ENCODE peak calls at places on chromosomes 16 and 17, in six cellular contexts. Y is Peyer's patch, H is PC-3, C is substantia nigra, W is ascending aorta, V is mesenchymal stem cell. P is an unnamed sample.

GRCh38 chr16:25838724-25839186 is 147.0 kb downstream of the HS3ST4 start:
- DNase-seq in V (peak), C (no peak), H (peak), W (no peak), Y (no peak), P (no peak)

GRCh38 chr16:75943705-75944514 is 217.6 kb upstream of the CPHXL start:
- DNase-seq in H (no peak), Y (no peak), W (no peak), V (no peak), C (no peak), P (no peak)

GRCh38 chr17:80773243-80773991 is 218.2 kb upstream of the CHMP6 start:
- DNase-seq in W (no peak), Y (no peak), V (peak), C (peak), H (no peak), P (no peak)

GRCh38 chr17:32103476-32104113 is 38.7 kb upstream of the RHOT1 start:
- DNase-seq in Y (no peak), H (no peak), W (no peak), V (no peak), C (no peak), P (no peak)

GRCh38 chr17:1577657-1578428 is 15.3 kb upstream of the PITPNA start:
- DNase-seq in V (no peak), C (no peak), H (no peak), Y (no peak), W (no peak), P (no peak)

GRCh38 chr17:82408288-82408937 is 9.7 kb upstream of the HEXD start:
- DNase-seq in V (no peak), W (no peak), C (no peak), H (no peak), Y (no peak), P (no peak)

GRCh38 chr16:47492428-47493357 is 31.6 kb downstream of the PHKB start:
- DNase-seq in Y (peak), H (no peak), W (peak), C (peak), V (peak), P (peak)

GRCh38 chr16:78542419-78542818 is 443.0 kb downstream of the WWOX start:
- DNase-seq in Y (no peak), W (no peak), C (no peak), H (no peak), V (no peak), P (no peak)

GRCh38 chr17:19549746-19550623 is 16.3 kb downstream of the SLC47A1 start:
- DNase-seq in Y (no peak), C (no peak), H (no peak), W (no peak), V (no peak), P (no peak)

GRCh38 chr16:69925311-69925710 is 25.8 kb upstream of the CLEC18A start:
- DNase-seq in Y (no peak), W (no peak), C (no peak), H (no peak), V (no peak), P (no peak)

GRCh38 chr16:23807028-23807427 is 28.8 kb upstream of the PRKCB start:
- DNase-seq in C (no peak), H (no peak), W (no peak), V (no peak), Y (peak), P (no peak)

GRCh38 chr16:23557779-23558330 is 328 bp downstream of the UBFD1 start:
- DNase-seq in C (no peak), V (peak), Y (no peak), H (no peak), W (no peak), P (no peak)

GRCh38 chr17:50290074-50290702 is 15.9 kb downstream of the TMEM92 start:
- DNase-seq in Y (peak), C (no peak), V (peak), H (peak), W (peak), P (peak)

GRCh38 chr17:1810450-1811103 is 19.1 kb downstream of the SMYD4 start:
- DNase-seq in W (no peak), Y (no peak), C (no peak), V (no peak), H (no peak), P (no peak)

GRCh38 chr16:84686702-84687298 is 13.0 kb upstream of the USP10 start:
- DNase-seq in W (no peak), H (no peak), Y (no peak), C (no peak), V (no peak), P (no peak)

GRCh38 chr17:73962308-73962707 is 241.2 kb upstream of the RPL38 start:
- DNase-seq in W (no peak), C (no peak), V (no peak), Y (no peak), H (no peak), P (no peak)

GRCh38 chr17:42279776-42280630 is 3.8 kb upstream of the STAT5B start:
- DNase-seq in H (no peak), V (no peak), W (no peak), C (no peak), Y (no peak), P (no peak)

GRCh38 chr16:69064789-69065313 is 40.6 kb upstream of the HAS3 start:
- DNase-seq in H (no peak), W (no peak), C (no peak), V (no peak), Y (no peak), P (no peak)

GRCh38 chr17:2138318-2138717 is 83.4 kb downstream of the HIC1 start:
- DNase-seq in Y (peak), H (no peak), V (peak), W (no peak), C (no peak), P (no peak)

GRCh38 chr16:25575363-25575762 is 116.4 kb upstream of the HS3ST4 start:
- DNase-seq in V (no peak), H (no peak), Y (no peak), C (no peak), W (no peak), P (no peak)

GRCh38 chr16:718922-719321 is 2.0 kb upstream of the ANTKMT start:
- DNase-seq in W (no peak), H (no peak), C (no peak), Y (no peak), V (no peak), P (no peak)

GRCh38 chr16:75195811-75196790 is 10.9 kb downstream of the CTRB2 start:
- DNase-seq in Y (no peak), W (no peak), C (no peak), V (no peak), H (no peak), P (peak)

DNA sequence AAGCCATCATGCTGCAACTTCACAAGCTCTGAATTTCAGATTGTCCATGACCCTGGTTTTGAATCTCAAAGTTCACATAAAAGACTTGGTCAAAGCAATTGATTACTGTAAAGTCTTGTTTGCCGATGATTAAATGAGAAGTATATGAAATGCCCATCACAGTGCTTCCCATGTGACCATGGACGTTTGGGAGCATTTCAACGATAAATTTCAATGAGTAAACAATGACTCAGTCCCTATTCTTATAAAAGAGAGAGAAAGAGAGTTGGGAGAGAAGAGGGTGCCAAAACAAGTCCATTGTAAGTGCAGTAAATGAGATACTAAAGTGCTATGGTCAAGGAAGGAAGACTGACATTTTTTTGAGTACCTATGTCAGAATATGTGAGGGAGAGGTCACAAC is 276.9 kb downstream of the SOX9 start:
- DNase-seq in V (no peak), Y (no peak), C (no peak), W (no peak), H (peak), P (no peak)
- H3K27ac ChIP-seq in V (no peak), Y (no peak), C (no peak), W (no peak), H (peak), P (no peak)

DNA sequence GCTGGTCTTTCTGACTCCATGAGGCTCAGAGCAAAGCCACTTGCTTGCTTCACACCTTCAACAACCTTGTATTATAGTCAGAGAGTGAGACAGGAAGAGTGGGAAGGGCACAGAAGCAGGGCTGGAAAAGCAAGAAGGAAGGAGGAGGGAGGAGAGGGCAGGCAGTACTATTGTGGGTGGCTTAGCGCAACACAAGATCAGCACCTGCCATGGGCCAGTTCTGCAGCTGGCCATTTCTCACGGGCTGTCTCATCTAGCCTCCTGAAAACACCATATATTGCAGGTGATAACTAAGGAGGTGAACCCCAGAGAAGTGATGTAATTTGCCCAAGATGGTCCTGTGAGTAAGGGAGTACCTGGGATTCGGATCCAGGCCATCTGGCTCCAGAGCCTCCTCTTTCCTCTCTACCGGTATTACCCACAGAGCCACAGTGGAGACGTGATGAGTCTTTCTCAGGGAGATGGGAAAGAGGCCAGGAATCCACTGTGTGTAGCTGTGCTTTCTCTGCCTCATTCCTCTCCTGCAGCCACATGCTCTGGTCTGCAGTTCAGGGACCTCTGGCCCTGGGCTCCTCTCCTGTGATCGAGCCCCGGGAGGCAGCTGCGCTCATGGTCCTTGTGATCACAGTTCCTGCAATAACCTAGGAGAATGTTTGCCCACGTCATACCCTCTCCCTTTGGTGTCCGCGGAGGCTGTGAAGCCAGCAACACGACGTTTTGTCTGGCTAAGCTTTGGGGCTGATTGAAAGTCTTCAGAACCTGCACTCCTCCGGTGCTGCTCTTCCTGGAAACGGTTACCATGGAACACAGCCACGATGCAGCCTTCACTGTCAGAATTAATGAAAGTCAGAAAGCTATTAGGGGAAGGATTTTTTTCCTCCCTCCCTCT is 178.1 kb upstream of the CCL2 start:
- DNase-seq in C (no peak), V (no peak), Y (no peak), H (no peak), W (no peak), P (no peak)
- H3K27ac ChIP-seq in C (no peak), V (no peak), Y (no peak), H (no peak), W (no peak), P (no peak)

GRCh38 chr16:4324871-4325740 is 9.2 kb downstream of the GLIS2 start:
- DNase-seq in H (no peak), W (no peak), C (no peak), Y (peak), V (no peak), P (no peak)

GRCh38 chr16:4322121-4323035 is 6.5 kb downstream of the GLIS2 start:
- DNase-seq in V (no peak), Y (no peak), H (no peak), C (no peak), W (no peak), P (no peak)

GRCh38 chr16:4323845-4324478 is 8.1 kb downstream of the GLIS2 start:
- DNase-seq in H (no peak), Y (no peak), W (no peak), V (peak), C (no peak), P (peak)

GRCh38 chr16:4323071-4323844 is 7.4 kb downstream of the GLIS2 start:
- DNase-seq in H (no peak), Y (no peak), W (no peak), V (no peak), C (no peak), P (peak)

GRCh38 chr16:4324479-4324868 is 8.6 kb downstream of the GLIS2 start:
- DNase-seq in Y (no peak), V (no peak), H (no peak), W (no peak), C (no peak), P (no peak)
- H3K27ac ChIP-seq in Y (peak), V (peak), H (no peak), W (peak), C (peak), P (peak)

GRCh38 chr17:4541041-4541327 is 14.2 kb downstream of the MYBBP1A start:
- DNase-seq in W (no peak), H (no peak), Y (no peak), V (no peak), C (no peak), P (no peak)
- H3K27ac ChIP-seq in W (peak), H (no peak), Y (peak), V (no peak), C (peak), P (peak)

DNA sequence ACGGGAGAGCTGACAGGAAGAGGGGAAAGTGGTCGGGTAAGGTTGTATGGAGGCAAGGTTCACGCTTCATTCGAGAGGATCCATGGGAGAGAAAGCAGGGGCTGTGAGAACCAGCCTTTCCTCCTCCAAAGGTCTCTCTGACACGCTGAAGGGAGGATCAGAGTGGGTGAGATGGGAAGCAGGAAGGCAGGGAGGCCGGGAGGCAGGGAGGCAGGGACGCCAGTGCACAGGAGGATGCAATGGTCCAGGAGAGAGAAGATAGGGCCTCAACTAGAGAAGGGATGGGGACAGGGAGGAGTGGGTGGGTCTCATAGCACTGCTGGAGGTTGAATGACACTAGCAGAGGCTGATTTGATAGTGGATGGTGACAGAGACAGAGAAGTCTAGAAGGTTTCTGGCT is 54.1 kb downstream of the PIMREG start:
- DNase-seq in C (no peak), H (no peak), W (no peak), Y (no peak), V (no peak), P (peak)
- H3K27ac ChIP-seq in C (no peak), H (no peak), W (no peak), Y (no peak), V (no peak), P (no peak)

GRCh38 chr16:66741131-66741900 is 10.1 kb downstream of the DYNC1LI2 start:
- DNase-seq in C (peak), W (peak), V (peak), H (peak), Y (peak), P (peak)
- H3K27ac ChIP-seq in C (peak), W (peak), V (peak), H (peak), Y (peak), P (peak)

GRCh38 chr17:40524243-40524965 is 23.0 kb upstream of the TNS4 start:
- DNase-seq in W (no peak), V (no peak), C (no peak), H (no peak), Y (no peak), P (no peak)

GRCh38 chr17:40529991-40530390 is 28.6 kb upstream of the TNS4 start:
- DNase-seq in W (no peak), Y (no peak), V (no peak), H (peak), C (no peak), P (no peak)

GRCh38 chr17:40528692-40529417 is 27.4 kb upstream of the TNS4 start:
- DNase-seq in Y (no peak), C (no peak), H (no peak), W (no peak), V (no peak), P (no peak)

GRCh38 chr17:40525294-40525693 is 23.9 kb upstream of the TNS4 start:
- DNase-seq in V (no peak), Y (no peak), W (no peak), H (no peak), C (no peak), P (no peak)

GRCh38 chr17:40526668-40527067 is 25.2 kb upstream of the TNS4 start:
- DNase-seq in W (no peak), C (no peak), V (no peak), H (no peak), Y (no peak), P (peak)
- H3K27ac ChIP-seq in W (no peak), C (no peak), V (no peak), H (no peak), Y (no peak), P (no peak)

GRCh38 chr16:57863434-57864160 is 61.3 kb upstream of the KIFC3 start:
- DNase-seq in Y (no peak), C (peak), W (no peak), V (peak), H (peak), P (peak)
- H3K27ac ChIP-seq in Y (peak), C (no peak), W (no peak), V (peak), H (no peak), P (no peak)

GRCh38 chr17:59154721-59155438 is at the start of gene SKA2:
- DNase-seq in H (peak), Y (peak), C (peak), W (peak), V (peak), P (peak)

GRCh38 chr17:59155439-59156177 is at the start of gene PRR11:
- DNase-seq in W (peak), V (no peak), Y (peak), H (no peak), C (peak), P (peak)

GRCh38 chr17:59161477-59161876 is 5.9 kb downstream of the PRR11 start:
- DNase-seq in C (no peak), V (no peak), Y (no peak), W (no peak), H (no peak), P (no peak)

GRCh38 chr17:59165933-59166342 is 10.4 kb downstream of the PRR11 start:
- DNase-seq in V (peak), W (no peak), H (peak), Y (peak), C (peak), P (no peak)

GRCh38 chr17:59160203-59161025 is 4.9 kb downstream of the PRR11 start:
- DNase-seq in H (no peak), V (peak), W (no peak), Y (no peak), C (no peak), P (no peak)
- H3K27ac ChIP-seq in H (no peak), V (no peak), W (no peak), Y (no peak), C (no peak), P (no peak)

P was measured in upper lobe of right lung.